ENCODE peak calls at places on chromosome 18, in six cellular contexts. One of them, this sample, is unnamed. For H3K36me3, the result is how much of the 10 kb centered on the place peaks cover.

GRCh38 chr18:50709215-50709614 is 110.6 kb downstream of the MRO start:
- DNase-seq in IMR-90: no peak
- DNase-seq in neuronal stem cell: no peak
- DNase-seq in mesendoderm: peak
- DNase-seq in H1: no peak
- DNase-seq in mesenchymal stem cell: no peak
- DNase-seq in this sample: no peak

GRCh38 chr18:63138469-63139340 is 180.9 kb downstream of the BCL2 start:
- DNase-seq in IMR-90: no peak
- DNase-seq in neuronal stem cell: peak
- DNase-seq in mesendoderm: peak
- DNase-seq in H1: peak
- DNase-seq in mesenchymal stem cell: no peak
- DNase-seq in this sample: no peak

GRCh38 chr18:11391636-11392035 is 217.8 kb upstream of the SLC35G4 start:
- DNase-seq in IMR-90: peak
- DNase-seq in neuronal stem cell: no peak
- DNase-seq in mesendoderm: no peak
- DNase-seq in H1: no peak
- DNase-seq in mesenchymal stem cell: no peak
- DNase-seq in this sample: no peak

GRCh38 chr18:10953672-10954071 is 195.7 kb downstream of the PIEZO2 start:
- DNase-seq in IMR-90: no peak
- DNase-seq in neuronal stem cell: no peak
- DNase-seq in mesendoderm: no peak
- DNase-seq in H1: no peak
- DNase-seq in mesenchymal stem cell: no peak
- DNase-seq in this sample: no peak

GRCh38 chr18:457120-457519 is 43.4 kb downstream of the COLEC12 start:
- DNase-seq in IMR-90: peak
- DNase-seq in neuronal stem cell: no peak
- DNase-seq in mesendoderm: peak
- DNase-seq in H1: no peak
- DNase-seq in mesenchymal stem cell: peak
- DNase-seq in this sample: no peak

GRCh38 chr18:32896781-32897547 is 124.1 kb upstream of the KLHL14 start:
- DNase-seq in IMR-90: no peak
- DNase-seq in neuronal stem cell: no peak
- DNase-seq in mesendoderm: peak
- DNase-seq in H1: no peak
- DNase-seq in mesenchymal stem cell: peak
- DNase-seq in this sample: no peak

GRCh38 chr18:32714571-32715148 is 58.2 kb downstream of the KLHL14 start:
- DNase-seq in IMR-90: peak
- DNase-seq in neuronal stem cell: peak
- DNase-seq in mesendoderm: peak
- DNase-seq in H1: peak
- DNase-seq in mesenchymal stem cell: peak
- DNase-seq in this sample: peak

GRCh38 chr18:61589724-61590065 is 256.5 kb downstream of the CDH20 start:
- DNase-seq in IMR-90: peak
- DNase-seq in neuronal stem cell: no peak
- DNase-seq in mesendoderm: no peak
- DNase-seq in H1: no peak
- DNase-seq in mesenchymal stem cell: peak
- DNase-seq in this sample: no peak

GRCh38 chr18:36354989-36355388 is 57.5 kb downstream of the FHOD3 start:
- DNase-seq in IMR-90: peak
- DNase-seq in neuronal stem cell: no peak
- DNase-seq in mesendoderm: no peak
- DNase-seq in H1: no peak
- DNase-seq in mesenchymal stem cell: no peak
- DNase-seq in this sample: no peak

GRCh38 chr18:21177742-21178305 is 64.2 kb upstream of the GREB1L start:
- DNase-seq in IMR-90: no peak
- DNase-seq in neuronal stem cell: no peak
- DNase-seq in mesendoderm: no peak
- DNase-seq in H1: no peak
- DNase-seq in mesenchymal stem cell: no peak
- DNase-seq in this sample: no peak

GRCh38 chr18:25121442-25121841 is 230.5 kb downstream of the ZNF521 start:
- DNase-seq in IMR-90: no peak
- DNase-seq in neuronal stem cell: no peak
- DNase-seq in mesendoderm: peak
- DNase-seq in H1: no peak
- DNase-seq in mesenchymal stem cell: no peak
- DNase-seq in this sample: no peak

GRCh38 chr18:44636241-44636640 is 44.4 kb upstream of the SETBP1 start:
- DNase-seq in IMR-90: no peak
- DNase-seq in neuronal stem cell: no peak
- DNase-seq in mesendoderm: no peak
- DNase-seq in H1: no peak
- DNase-seq in mesenchymal stem cell: no peak
- DNase-seq in this sample: no peak

GRCh38 chr18:73144030-73144429 is 276.2 kb upstream of the NETO1 start:
- DNase-seq in IMR-90: no peak
- DNase-seq in neuronal stem cell: no peak
- DNase-seq in mesendoderm: no peak
- DNase-seq in H1: no peak
- DNase-seq in mesenchymal stem cell: no peak
- DNase-seq in this sample: no peak

GRCh38 chr18:7116832-7117389 is 686 bp downstream of the LAMA1 start:
- DNase-seq in IMR-90: no peak
- DNase-seq in neuronal stem cell: peak
- DNase-seq in mesendoderm: peak
- DNase-seq in H1: peak
- DNase-seq in mesenchymal stem cell: peak
- DNase-seq in this sample: peak

GRCh38 chr18:55113800-55114199 is 154.5 kb upstream of the CCDC68 start:
- DNase-seq in IMR-90: no peak
- DNase-seq in neuronal stem cell: no peak
- DNase-seq in mesendoderm: no peak
- DNase-seq in H1: no peak
- DNase-seq in mesenchymal stem cell: no peak
- DNase-seq in this sample: no peak

GRCh38 chr18:51617572-51618260 is 420.2 kb upstream of the MEX3C start:
- DNase-seq in IMR-90: no peak
- DNase-seq in neuronal stem cell: no peak
- DNase-seq in mesendoderm: peak
- DNase-seq in H1: no peak
- DNase-seq in mesenchymal stem cell: no peak
- DNase-seq in this sample: no peak

GRCh38 chr18:50947899-50948298 is 19.9 kb upstream of the ELAC1 start:
- DNase-seq in IMR-90: peak
- DNase-seq in neuronal stem cell: no peak
- DNase-seq in mesendoderm: no peak
- DNase-seq in H1: no peak
- DNase-seq in mesenchymal stem cell: no peak
- DNase-seq in this sample: no peak

GRCh38 chr18:57698571-57699276 is 77.1 kb upstream of the NARS1 start:
- DNase-seq in IMR-90: peak
- DNase-seq in neuronal stem cell: no peak
- DNase-seq in mesendoderm: peak
- DNase-seq in H1: no peak
- DNase-seq in mesenchymal stem cell: peak
- DNase-seq in this sample: peak
- H3K36me3 ChIP-seq in IMR-90: under half
- H3K36me3 ChIP-seq in neuronal stem cell: under half
- H3K36me3 ChIP-seq in mesendoderm: under half
- H3K36me3 ChIP-seq in H1: under half
- H3K36me3 ChIP-seq in mesenchymal stem cell: half or more
- H3K36me3 ChIP-seq in this sample: under half

GRCh38 chr18:49109565-49110251 is 158.9 kb upstream of the SMAD7 start:
- DNase-seq in IMR-90: no peak
- DNase-seq in neuronal stem cell: no peak
- DNase-seq in mesendoderm: no peak
- DNase-seq in H1: no peak
- DNase-seq in mesenchymal stem cell: no peak
- DNase-seq in this sample: no peak

GRCh38 chr18:49112664-49113063 is 161.9 kb upstream of the SMAD7 start:
- DNase-seq in IMR-90: no peak
- DNase-seq in neuronal stem cell: no peak
- DNase-seq in mesendoderm: no peak
- DNase-seq in H1: no peak
- DNase-seq in mesenchymal stem cell: no peak
- DNase-seq in this sample: no peak

GRCh38 chr18:49112031-49112430 is 161.3 kb upstream of the SMAD7 start:
- DNase-seq in IMR-90: no peak
- DNase-seq in neuronal stem cell: no peak
- DNase-seq in mesendoderm: peak
- DNase-seq in H1: no peak
- DNase-seq in mesenchymal stem cell: no peak
- DNase-seq in this sample: no peak

GRCh38 chr18:49114556-49114955 is 163.8 kb upstream of the SMAD7 start:
- DNase-seq in IMR-90: no peak
- DNase-seq in neuronal stem cell: no peak
- DNase-seq in mesendoderm: no peak
- DNase-seq in H1: no peak
- DNase-seq in mesenchymal stem cell: no peak
- DNase-seq in this sample: no peak

DNA sequence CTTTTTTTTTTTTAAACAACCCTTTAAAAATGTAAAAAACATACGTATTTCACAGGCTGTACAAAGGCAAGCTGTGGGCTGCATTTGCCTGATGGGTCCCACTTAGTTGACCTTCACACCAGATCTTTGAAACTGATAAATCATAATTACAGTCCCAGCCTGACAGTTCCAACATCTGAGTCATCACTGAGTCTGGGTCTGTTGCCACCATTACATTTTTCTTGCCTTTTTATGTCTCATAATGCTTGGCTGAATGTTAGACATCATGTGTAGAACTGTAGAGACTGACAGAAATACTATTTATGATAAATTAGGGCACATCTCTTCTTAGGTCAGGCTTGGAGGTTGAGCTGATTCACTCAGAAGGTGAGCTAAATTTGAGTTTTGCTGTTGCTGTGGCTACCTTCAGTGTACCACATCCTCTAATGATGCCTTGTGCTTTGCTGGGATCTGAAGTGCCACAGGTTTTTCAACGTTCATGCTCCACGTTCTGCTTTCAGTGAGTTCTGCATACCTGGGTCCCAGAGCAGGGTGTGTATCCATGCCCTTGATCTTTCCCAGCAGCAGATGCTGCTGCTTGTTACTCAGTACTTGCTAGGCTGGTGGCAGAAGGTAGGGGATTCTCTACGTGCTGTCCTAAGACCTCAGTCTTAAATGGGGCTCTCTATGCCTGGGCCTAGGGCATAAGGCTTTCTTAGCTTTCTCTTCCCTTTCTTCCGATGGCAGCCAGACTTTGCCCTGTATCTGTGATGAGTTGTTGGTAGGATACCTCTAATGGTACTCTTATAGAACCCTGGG is 160.6 kb upstream of the SMAD7 start:
- DNase-seq in IMR-90: no peak
- DNase-seq in neuronal stem cell: no peak
- DNase-seq in mesendoderm: no peak
- DNase-seq in H1: no peak
- DNase-seq in mesenchymal stem cell: no peak
- DNase-seq in this sample: peak
- H3K18ac ChIP-seq in IMR-90: no peak
- H3K18ac ChIP-seq in neuronal stem cell: no peak
- H3K18ac ChIP-seq in mesendoderm: no peak
- H3K18ac ChIP-seq in H1: no peak
- H3K18ac ChIP-seq in mesenchymal stem cell: no peak
- H3K18ac ChIP-seq in this sample: no peak

GRCh38 chr18:35242426-35242825 is 1.6 kb downstream of the ZNF397 start:
- DNase-seq in IMR-90: no peak
- DNase-seq in neuronal stem cell: no peak
- DNase-seq in mesendoderm: no peak
- DNase-seq in H1: no peak
- DNase-seq in mesenchymal stem cell: no peak
- DNase-seq in this sample: peak

GRCh38 chr18:35246831-35247230 is 6.0 kb downstream of the ZNF397 start:
- DNase-seq in IMR-90: no peak
- DNase-seq in neuronal stem cell: no peak
- DNase-seq in mesendoderm: no peak
- DNase-seq in H1: no peak
- DNase-seq in mesenchymal stem cell: no peak
- DNase-seq in this sample: peak

GRCh38 chr18:35247412-35248249 is 6.8 kb downstream of the ZNF397 start:
- DNase-seq in IMR-90: no peak
- DNase-seq in neuronal stem cell: no peak
- DNase-seq in mesendoderm: no peak
- DNase-seq in H1: no peak
- DNase-seq in mesenchymal stem cell: no peak
- DNase-seq in this sample: peak

GRCh38 chr18:35245719-35246317 is 5.0 kb downstream of the ZNF397 start:
- DNase-seq in IMR-90: no peak
- DNase-seq in neuronal stem cell: no peak
- DNase-seq in mesendoderm: no peak
- DNase-seq in H1: no peak
- DNase-seq in mesenchymal stem cell: no peak
- DNase-seq in this sample: peak

DNA sequence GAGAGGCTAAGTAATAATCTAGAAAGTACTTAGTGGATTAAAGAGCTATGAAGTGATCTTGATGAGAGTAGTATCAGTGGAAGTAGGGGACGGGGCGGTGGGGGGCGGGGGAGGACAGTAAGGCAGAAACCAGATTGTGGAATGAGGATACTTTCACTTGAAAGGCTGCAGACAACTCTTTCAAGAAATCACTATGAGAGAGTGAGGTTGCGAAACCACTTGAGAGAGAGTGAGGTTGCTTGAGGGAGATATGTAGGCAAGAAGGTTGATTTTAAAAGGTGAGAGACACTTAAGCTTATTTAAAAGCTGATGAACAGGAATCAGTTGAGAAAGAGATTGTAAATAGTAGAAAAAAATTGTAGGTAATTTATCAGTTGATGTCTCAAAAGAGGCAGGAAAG is 3.8 kb downstream of the ZNF397 start:
- DNase-seq in IMR-90: no peak
- DNase-seq in neuronal stem cell: no peak
- DNase-seq in mesendoderm: peak
- DNase-seq in H1: no peak
- DNase-seq in mesenchymal stem cell: no peak
- DNase-seq in this sample: peak
- H3K36me3 ChIP-seq in IMR-90: half or more
- H3K36me3 ChIP-seq in neuronal stem cell: half or more
- H3K36me3 ChIP-seq in mesendoderm: under half
- H3K36me3 ChIP-seq in H1: half or more
- H3K36me3 ChIP-seq in mesenchymal stem cell: half or more
- H3K36me3 ChIP-seq in this sample: under half

DNA sequence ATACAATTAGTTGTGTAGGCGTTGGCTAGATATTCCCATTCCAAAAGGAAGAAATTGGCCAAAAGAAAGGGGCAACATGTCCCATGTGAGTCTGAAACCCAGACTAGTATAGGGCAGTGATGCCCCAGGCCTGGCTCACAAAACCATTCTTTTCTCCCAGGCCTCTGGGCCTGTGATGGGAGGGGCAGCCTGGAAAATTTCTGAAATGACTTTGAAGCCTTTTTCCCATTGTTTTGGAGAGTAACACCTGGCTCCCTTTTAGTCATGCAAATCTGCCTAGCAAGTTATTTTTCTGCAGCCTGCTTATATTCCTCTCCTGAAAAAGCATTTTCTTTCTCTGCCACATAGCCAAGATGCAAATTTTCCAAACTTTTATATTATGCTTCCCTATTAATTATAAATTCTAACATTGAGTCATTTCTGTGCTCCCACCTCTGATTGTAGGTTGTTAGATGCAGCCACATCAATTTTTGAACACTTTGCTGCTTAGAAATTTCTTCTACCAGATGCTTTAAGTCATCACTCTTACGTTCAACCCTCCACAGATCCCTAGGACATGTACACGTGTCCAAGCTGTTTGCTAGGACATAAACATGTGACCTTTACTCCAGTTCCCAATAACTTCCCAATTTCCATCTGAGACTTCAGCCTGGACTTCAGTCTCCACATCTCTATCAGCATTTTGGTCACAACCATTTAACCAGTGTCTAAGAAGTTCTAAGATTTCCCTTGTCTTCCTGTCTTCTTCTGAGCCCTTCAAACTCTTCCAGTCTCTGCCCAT is 76.1 kb upstream of the MC4R start:
- DNase-seq in IMR-90: no peak
- DNase-seq in neuronal stem cell: no peak
- DNase-seq in mesendoderm: peak
- DNase-seq in H1: peak
- DNase-seq in mesenchymal stem cell: no peak
- DNase-seq in this sample: peak
- H3K18ac ChIP-seq in IMR-90: no peak
- H3K18ac ChIP-seq in neuronal stem cell: no peak
- H3K18ac ChIP-seq in mesendoderm: no peak
- H3K18ac ChIP-seq in H1: no peak
- H3K18ac ChIP-seq in mesenchymal stem cell: no peak
- H3K18ac ChIP-seq in this sample: no peak